ENCODE peak calls at places on chromosomes 12 and 14, in ten cellular contexts. J is NCI-H226, C is A549, O is Karpas-422, H is SJSA1, Z is mucosa of gallbladder, V is ELR, R is epithelial cell of esophagus, N is stromal cell of bone marrow, B is cerebellum. M is an unnamed sample.

GRCh38 chr14:34179723-34180122 is 228.8 kb upstream of the EGLN3 start:
- DNase-seq in B (no peak), O (no peak), N (no peak), V (no peak), H (no peak), R (no peak), C (no peak), J (peak), Z (peak), M (no peak)

GRCh38 chr14:94027566-94028449 is 1.7 kb downstream of the OTUB2 start:
- DNase-seq in Z (no peak), J (no peak), B (no peak), R (peak), V (peak), C (no peak), O (no peak), H (no peak), N (no peak), M (no peak)

GRCh38 chr14:34227834-34228662 is 234.0 kb downstream of the SPTSSA start:
- DNase-seq in R (peak), V (peak), N (no peak), C (peak), H (peak), O (peak), Z (peak), B (peak), J (peak), M (peak)

GRCh38 chr12:48023386-48023785 is 19.1 kb upstream of the COL2A1 start:
- DNase-seq in B (no peak), Z (no peak), N (no peak), H (peak), V (no peak), O (no peak), C (no peak), J (no peak), R (no peak), M (no peak)

GRCh38 chr12:131908082-131908715 is 13.8 kb downstream of the ULK1 start:
- DNase-seq in R (no peak), O (no peak), Z (no peak), N (no peak), V (no peak), B (no peak), H (peak), J (no peak), C (no peak), M (no peak)

GRCh38 chr14:67490201-67490600 is 1.7 kb upstream of the TMEM229B start:
- DNase-seq in O (no peak), Z (no peak), V (no peak), C (no peak), H (no peak), R (no peak), N (no peak), J (no peak), B (no peak), M (no peak)

GRCh38 chr14:103569436-103569835 is 6.7 kb downstream of the COA8 start:
- DNase-seq in O (no peak), B (no peak), Z (no peak), H (no peak), N (no peak), V (no peak), R (no peak), J (no peak), C (no peak), M (no peak)

GRCh38 chr14:30267141-30267540 is 291.8 kb upstream of the G2E3 start:
- DNase-seq in B (no peak), R (peak), Z (no peak), O (no peak), J (no peak), H (no peak), N (no peak), V (peak), C (no peak), M (no peak)

GRCh38 chr12:48336066-48336465 is 14.7 kb downstream of the ZNF641 start:
- DNase-seq in C (no peak), J (no peak), H (no peak), N (no peak), Z (no peak), V (no peak), R (no peak), O (peak), B (no peak), M (no peak)

GRCh38 chr12:127393896-127394295 is 873.1 kb upstream of the TMEM132C start:
- DNase-seq in R (peak), H (peak), J (no peak), B (peak), Z (no peak), O (no peak), C (no peak), V (peak), N (peak), M (no peak)

GRCh38 chr12:95966287-95966870 is 23.2 kb downstream of the AMDHD1 start:
- DNase-seq in N (no peak), V (peak), B (no peak), R (peak), H (no peak), C (no peak), J (no peak), O (no peak), Z (no peak), M (no peak)

GRCh38 chr14:65959563-65960024 is 526.6 kb upstream of the CCDC196 start:
- DNase-seq in H (no peak), J (no peak), Z (no peak), B (no peak), N (no peak), V (no peak), R (no peak), O (no peak), C (no peak), M (no peak)

GRCh38 chr12:3202734-3203446 is 125.7 kb downstream of the TSPAN9 start:
- DNase-seq in O (peak), H (peak), C (peak), B (peak), R (peak), V (peak), J (no peak), Z (no peak), N (no peak), M (peak)

GRCh38 chr12:85872497-85873091 is 1.5 kb upstream of the NTS start:
- DNase-seq in H (no peak), Z (no peak), N (peak), O (peak), V (peak), J (peak), B (peak), C (peak), R (peak), M (no peak)

GRCh38 chr12:129246630-129247029 is 393.4 kb downstream of the GLT1D1 start:
- DNase-seq in V (no peak), J (no peak), B (no peak), C (no peak), Z (no peak), R (no peak), O (no peak), N (no peak), H (no peak), M (no peak)

GRCh38 chr14:104114421-104115130 is 23.8 kb upstream of the KIF26A start:
- DNase-seq in B (no peak), V (no peak), R (no peak), C (no peak), H (no peak), Z (no peak), J (no peak), N (no peak), O (no peak), M (peak)

GRCh38 chr12:92927055-92927435 is 2.0 kb downstream of the EEA1 start:
- DNase-seq in H (no peak), C (peak), N (peak), B (no peak), Z (no peak), J (peak), V (peak), R (peak), O (no peak), M (peak)

GRCh38 chr12:49946086-49946485 is 4.5 kb upstream of the AQP2 start:
- DNase-seq in V (no peak), R (no peak), H (no peak), O (peak), J (no peak), N (no peak), B (no peak), Z (no peak), C (no peak), M (no peak)

GRCh38 chr12:11171953-11172675 is 1.1 kb downstream of the SMIM10L1 start:
- DNase-seq in J (no peak), V (peak), B (peak), C (peak), N (no peak), R (peak), H (no peak), Z (no peak), O (no peak), M (no peak)

GRCh38 chr14:71320734-71321555 is 413.7 kb downstream of the PCNX1 start:
- DNase-seq in H (peak), V (peak), J (peak), C (peak), B (peak), O (peak), Z (peak), R (peak), N (peak), M (peak)

GRCh38 chr12:75766263-75767160 is 255.1 kb upstream of the KRR1 start:
- DNase-seq in J (peak), O (no peak), R (peak), B (no peak), N (peak), H (no peak), C (peak), V (peak), Z (peak), M (no peak)

GRCh38 chr14:79587194-79587593 is 624.1 kb downstream of the DIO2 start:
- DNase-seq in J (no peak), Z (peak), B (no peak), C (no peak), H (no peak), R (peak), N (no peak), V (no peak), O (no peak), M (no peak)

GRCh38 chr12:92912052-92912451 is 17.0 kb downstream of the EEA1 start:
- DNase-seq in C (no peak), H (no peak), N (no peak), R (peak), V (peak), Z (no peak), B (no peak), J (no peak), O (no peak), M (peak)

GRCh38 chr12:65881348-65881961 is 57.2 kb downstream of the HMGA2 start:
- DNase-seq in O (no peak), V (peak), Z (peak), B (peak), H (no peak), N (peak), J (no peak), C (no peak), R (peak), M (no peak)

GRCh38 chr14:91158091-91158790 is 44.4 kb downstream of the DGLUCY start:
- DNase-seq in R (peak), H (no peak), C (no peak), J (no peak), V (no peak), B (no peak), N (no peak), O (no peak), Z (no peak), M (no peak)

GRCh38 chr12:122944588-122944987 is 21.7 kb downstream of the ABCB9 start:
- DNase-seq in H (peak), Z (peak), V (peak), R (peak), O (no peak), J (no peak), C (peak), N (no peak), B (no peak), M (no peak)

GRCh38 chr12:11729439-11730150 is 80.1 kb downstream of the ETV6 start:
- DNase-seq in V (peak), O (no peak), R (peak), C (no peak), J (no peak), H (no peak), N (no peak), Z (no peak), B (no peak), M (no peak)

GRCh38 chr12:121499929-121500793 is 80.7 kb downstream of the KDM2B start:
- DNase-seq in H (peak), C (peak), J (peak), N (peak), R (peak), V (peak), B (peak), O (peak), Z (peak), M (peak)

GRCh38 chr12:114407566-114408411 is 1.8 kb upstream of the TBX5 start:
- DNase-seq in Z (no peak), C (no peak), V (peak), J (no peak), H (no peak), N (no peak), R (no peak), O (no peak), B (no peak), M (no peak)

GRCh38 chr12:3158851-3159465 is 81.8 kb downstream of the TSPAN9 start:
- DNase-seq in Z (no peak), R (no peak), C (no peak), V (peak), N (no peak), B (no peak), H (peak), J (no peak), O (no peak), M (no peak)

M was measured in activated naive CD4-positive, alpha-beta T cell treated with anti-CD3 and anti-CD28 coated beads, Interleukin-2, amount 50 U/mL, for 16 hours.